ENCODE peak calls at places on chromosomes 11 and 22, in seven cellular contexts. G is hypothalamus, L is GM19239, A is T-helper 9 cell, M is SK-N-DZ, U is NCI-H460, S is EH. W is an unnamed sample.
A peak's percentile ranks its signal among the peaks of the same experiment; 100 is the strongest.

GRCh38 chr22:26648761-26649363 is 8.5 kb upstream of the MIAT start:
- DNase-seq in G (no peak), A (no peak), M (peak; percentile 56), S (no peak), L (no peak), U (no peak), W (peak; percentile 93)

GRCh38 chr22:17846326-17846992 is 72.2 kb upstream of the BID start:
- DNase-seq in A (no peak), S (no peak), M (peak; percentile 54), U (no peak), L (no peak), G (no peak), W (no peak)

GRCh38 chr11:61473370-61474025 is 35.1 kb upstream of the LRRC10B start:
- DNase-seq in G (no peak), M (no peak), A (no peak), U (no peak), L (no peak), S (no peak), W (no peak)

GRCh38 chr11:93741882-93742226 is 382 bp downstream of the C11orf54 start:
- DNase-seq in L (no peak), A (no peak), G (no peak), U (no peak), M (no peak), S (no peak), W (peak; percentile 73)

GRCh38 chr11:22775248-22775647 is 54.4 kb downstream of the SVIP start:
- DNase-seq in A (no peak), S (no peak), M (no peak), G (no peak), L (no peak), U (no peak), W (no peak)

GRCh38 chr11:118439656-118440055 is 3.4 kb downstream of the KMT2A start:
- DNase-seq in S (no peak), U (no peak), A (no peak), L (no peak), M (no peak), G (no peak), W (no peak)

GRCh38 chr11:102317768-102318103 is 452 bp downstream of the BIRC3 start:
- DNase-seq in L (no peak), G (no peak), S (no peak), A (no peak), U (no peak), M (no peak), W (no peak)

GRCh38 chr11:124682443-124682842 is 8.7 kb downstream of the SPA17 start:
- DNase-seq in G (no peak), U (no peak), S (no peak), M (no peak), A (no peak), L (no peak), W (no peak)

GRCh38 chr11:45412033-45412432 is 125.9 kb upstream of the SYT13 start:
- DNase-seq in L (no peak), G (no peak), S (peak; percentile 42), A (no peak), U (no peak), M (no peak), W (no peak)

GRCh38 chr11:44609028-44609782 is 43.7 kb downstream of the CD82 start:
- DNase-seq in L (peak; percentile 46), G (no peak), S (no peak), A (peak; percentile 21), U (no peak), M (no peak), W (no peak)

GRCh38 chr11:133679896-133680295 is 147.6 kb upstream of the OPCML start:
- DNase-seq in L (no peak), M (no peak), S (no peak), G (no peak), U (no peak), A (no peak), W (no peak)

GRCh38 chr22:24585461-24585860 is 7.4 kb downstream of the LRRC75B start:
- DNase-seq in U (no peak), A (no peak), G (no peak), S (no peak), L (no peak), M (no peak), W (no peak)

GRCh38 chr11:12242071-12242672 is 131.8 kb downstream of the MICAL2 start:
- DNase-seq in M (no peak), A (no peak), S (no peak), G (no peak), U (no peak), L (no peak), W (no peak)

GRCh38 chr11:36056160-36056751 is 112.4 kb downstream of the LDLRAD3 start:
- DNase-seq in U (peak; percentile 13), A (no peak), G (no peak), M (no peak), S (peak; percentile 50), L (no peak), W (no peak)

GRCh38 chr11:132234878-132235277 is 864.5 kb downstream of the NTM start:
- DNase-seq in L (no peak), U (no peak), A (no peak), M (no peak), S (peak; percentile 83), G (no peak), W (no peak)

GRCh38 chr11:84518601-84519183 is 1108.5 kb downstream of the DLG2 start:
- DNase-seq in U (no peak), A (no peak), M (peak; percentile 96), G (no peak), L (no peak), S (no peak), W (no peak)

GRCh38 chr11:2464451-2465165 is 19.8 kb downstream of the KCNQ1 start:
- DNase-seq in M (no peak), L (no peak), U (no peak), A (no peak), S (no peak), G (no peak), W (no peak)

GRCh38 chr11:122995526-122995925 is 13.9 kb upstream of the BSX start:
- DNase-seq in S (no peak), A (no peak), G (no peak), M (peak; percentile 29), L (no peak), U (no peak), W (no peak)

GRCh38 chr22:42621505-42622002 is 6.9 kb upstream of the POLDIP3 start:
- DNase-seq in L (peak; percentile 82), U (peak; percentile 47), G (no peak), M (peak; percentile 70), S (peak; percentile 82), A (peak; percentile 45), W (no peak)

GRCh38 chr22:40400173-40400572 is 29.8 kb downstream of the SGSM3 start:
- DNase-seq in A (peak; percentile 19), G (no peak), S (no peak), L (peak; percentile 53), M (no peak), U (no peak), W (peak; percentile 89)

GRCh38 chr22:32919629-32920028 is 118.1 kb downstream of the TIMP3 start:
- DNase-seq in A (no peak), L (no peak), G (no peak), U (no peak), S (no peak), M (no peak), W (no peak)

GRCh38 chr11:26992031-26992541 is 1.8 kb upstream of the FIBIN start:
- DNase-seq in U (no peak), A (no peak), L (no peak), S (peak; percentile 90), M (no peak), G (no peak), W (no peak)

GRCh38 chr11:8097062-8097814 is 16.2 kb downstream of the TUB start:
- DNase-seq in U (no peak), S (no peak), M (no peak), G (no peak), L (no peak), A (no peak), W (no peak)

GRCh38 chr11:1892116-1892515 is 421 bp upstream of the PRR33 start:
- DNase-seq in G (no peak), L (no peak), M (no peak), A (no peak), U (no peak), S (no peak), W (no peak)

GRCh38 chr11:63737718-63738117 is 30.9 kb downstream of the ZFTA start:
- DNase-seq in U (no peak), S (no peak), M (no peak), L (no peak), G (no peak), A (no peak), W (no peak)

GRCh38 chr11:16992846-16993245 is 21.4 kb downstream of the PLEKHA7 start:
- DNase-seq in M (no peak), A (no peak), S (no peak), U (no peak), L (no peak), G (no peak), W (no peak)

W was measured in GF-D8.